ENCODE peak calls at places on chromosomes 13 and 19, in eight cellular contexts. D is hepatic stellate cell; K is stimulated activated CD8-positive, alpha-beta memory T cell treated with anti-CD3 and anti-CD28 coated beads, Interleukin-2, amount 100 ng/mL, for 1 hour; E is nucleus accumbens; O is GM03348; Q is breast epithelium; U is nephron progenitor cell; W is suprapubic skin. G is an unnamed sample.

GRCh38 chr19:50198431-50199253 is 4.8 kb upstream of the MYH14 start:
- DNase-seq in D (no peak), K (no peak), E (no peak), O (no peak), Q (no peak), U (no peak), W (no peak), G (no peak)

GRCh38 chr13:73466561-73466960 is 407.8 kb downstream of the KLF5 start:
- DNase-seq in D (no peak), K (no peak), E (no peak), O (no peak), Q (no peak), U (no peak), W (no peak), G (no peak)

GRCh38 chr13:50981686-50982085 is 72.1 kb downstream of the RNASEH2B start:
- DNase-seq in D (no peak), K (no peak), E (no peak), O (no peak), Q (no peak), U (no peak), W (no peak), G (no peak)

GRCh38 chr19:17616686-17616960 is 61.2 kb downstream of the COLGALT1 start:
- DNase-seq in D (no peak), K (no peak), E (no peak), O (no peak), Q (no peak), U (no peak), W (no peak), G (no peak)

GRCh38 chr13:87675851-87676250 is 4.7 kb downstream of the SLITRK5 start:
- DNase-seq in D (no peak), K (no peak), E (no peak), O (no peak), Q (no peak), U (no peak), W (no peak), G (no peak)

GRCh38 chr19:1274081-1274851 is 1.1 kb upstream of the FAM174C start:
- DNase-seq in D (no peak), K (no peak), E (no peak), O (no peak), Q (no peak), U (no peak), W (no peak), G (no peak)

GRCh38 chr19:43718627-43719377 is 2.9 kb downstream of the IRGC start:
- DNase-seq in D (no peak), K (no peak), E (no peak), O (no peak), Q (no peak), U (no peak), W (no peak), G (no peak)

GRCh38 chr19:8545743-8546142 is 31.5 kb downstream of the MYO1F start:
- DNase-seq in D (no peak), K (no peak), E (no peak), O (no peak), Q (no peak), U (no peak), W (no peak), G (no peak)

GRCh38 chr19:10936661-10937084 is 8.1 kb downstream of the TIMM29 start:
- DNase-seq in D (peak), K (no peak), E (no peak), O (peak), Q (no peak), U (peak), W (no peak), G (peak)

GRCh38 chr13:66994498-66995365 is 235.4 kb downstream of the PCDH9 start:
- DNase-seq in D (no peak), K (no peak), E (no peak), O (no peak), Q (no peak), U (no peak), W (no peak), G (no peak)

GRCh38 chr13:49499889-49500660 is 4.3 kb downstream of the PHF11 start:
- DNase-seq in D (peak), K (no peak), E (no peak), O (peak), Q (no peak), U (no peak), W (no peak), G (peak)

GRCh38 chr19:9436358-9436757 is 985 bp upstream of the ZNF266 start:
- DNase-seq in D (no peak), K (no peak), E (no peak), O (no peak), Q (no peak), U (no peak), W (no peak), G (no peak)

GRCh38 chr13:29595380-29596063 is at the start of gene SLC7A1:
- DNase-seq in D (peak), K (peak), E (no peak), O (peak), Q (peak), U (peak), W (peak), G (peak)

GRCh38 chr19:17338440-17339078 is 1.2 kb downstream of the GTPBP3 start:
- DNase-seq in D (no peak), K (no peak), E (no peak), O (no peak), Q (no peak), U (no peak), W (no peak), G (no peak)

GRCh38 chr19:49339364-49340068 is 4.3 kb downstream of the CD37 start:
- DNase-seq in D (peak), K (no peak), E (no peak), O (peak), Q (peak), U (peak), W (peak), G (peak)

GRCh38 chr19:10288662-10289166 is 1.0 kb upstream of the ICAM5 start:
- DNase-seq in D (no peak), K (no peak), E (no peak), O (peak), Q (no peak), U (peak), W (no peak), G (peak)

GRCh38 chr13:78022164-78022877 is 103.7 kb upstream of the EDNRB start:
- DNase-seq in D (peak), K (peak), E (no peak), O (peak), Q (no peak), U (no peak), W (no peak), G (peak)